ENCODE peak calls at places on chromosomes 3 and 15, in seven cellular contexts. E is HFFc6; G is body of pancreas; O is stimulated activated CD4-positive, alpha-beta T cell treated with anti-CD3 and anti-CD28 coated beads, Interleukin-12 subunit alpha, Interleukin-12 subunit beta, amount 100 ng/mL, for 4 hours; U is H4; K is T-helper 17 cell; S is GDM1. Y is an unnamed sample.

GRCh38 chr15:99436472-99437314 is 129.1 kb upstream of the MEF2A start:
- DNase-seq in E (no peak), G (no peak), K (no peak), U (no peak), O (no peak), S (no peak), Y (no peak)

GRCh38 chr3:112512320-112512719 is 13.0 kb upstream of the BTLA start:
- DNase-seq in S (no peak), E (no peak), U (no peak), G (no peak), K (no peak), O (no peak), Y (no peak)

GRCh38 chr3:105867690-105868449 is 942 bp downstream of the CBLB start:
- DNase-seq in S (no peak), K (no peak), G (no peak), U (no peak), E (no peak), O (no peak), Y (no peak)

GRCh38 chr15:37138586-37138985 is 38.2 kb upstream of the MEIS2 start:
- DNase-seq in O (no peak), S (no peak), K (no peak), E (no peak), G (no peak), U (no peak), Y (no peak)

GRCh38 chr3:154122912-154123559 is 1.8 kb downstream of the ARHGEF26 start:
- DNase-seq in G (no peak), E (no peak), O (no peak), U (peak; percentile 16), K (no peak), S (no peak), Y (peak; percentile 16)

GRCh38 chr3:171419457-171419856 is 40.7 kb downstream of the TNIK start:
- DNase-seq in G (no peak), E (no peak), S (no peak), O (no peak), K (no peak), U (no peak), Y (no peak)

GRCh38 chr3:157175678-157176077 is 15.7 kb upstream of the CCNL1 start:
- DNase-seq in U (no peak), G (peak; percentile 36), O (peak; percentile 18), K (no peak), E (no peak), S (no peak), Y (no peak)

GRCh38 chr3:107065094-107065861 is 312.0 kb upstream of the CCDC54 start:
- DNase-seq in U (no peak), G (no peak), S (no peak), O (no peak), E (no peak), K (no peak), Y (no peak)

GRCh38 chr15:45583731-45584639 is 3.2 kb upstream of the BLOC1S6 start:
- DNase-seq in K (no peak), G (no peak), U (no peak), S (no peak), E (no peak), O (no peak), Y (no peak)

GRCh38 chr15:100831466-100831865 is 48.2 kb upstream of the ALDH1A3 start:
- DNase-seq in S (no peak), O (no peak), G (no peak), E (no peak), U (no peak), K (no peak), Y (no peak)

GRCh38 chr15:34708422-34708821 is 46.4 kb downstream of the GJD2 start:
- DNase-seq in O (no peak), S (no peak), E (peak; percentile 38), K (no peak), G (no peak), U (peak; percentile 44), Y (peak; percentile 3)

GRCh38 chr15:63169796-63170195 is 12.5 kb upstream of the RPS27L start:
- DNase-seq in K (no peak), O (no peak), U (no peak), G (no peak), E (no peak), S (no peak), Y (no peak)

GRCh38 chr3:107346559-107346958 is 30.7 kb upstream of the CCDC54 start:
- DNase-seq in G (no peak), U (no peak), K (no peak), S (peak; percentile 46), O (no peak), E (no peak), Y (no peak)

GRCh38 chr3:182508896-182509295 is 284.4 kb upstream of the ATP11B start:
- DNase-seq in S (no peak), G (no peak), O (no peak), E (no peak), U (no peak), K (no peak), Y (no peak)

GRCh38 chr15:27989428-27989827 is 109.7 kb downstream of the OCA2 start:
- DNase-seq in U (no peak), G (no peak), E (no peak), K (no peak), O (no peak), S (no peak), Y (no peak)

GRCh38 chr3:179688847-179689246 is 36.0 kb downstream of the USP13 start:
- DNase-seq in K (no peak), O (no peak), E (peak; percentile 46), U (no peak), S (no peak), G (no peak), Y (no peak)

GRCh38 chr3:120841264-120841663 is 66.7 kb upstream of the STXBP5L start:
- DNase-seq in U (no peak), E (no peak), G (no peak), K (no peak), S (no peak), O (no peak), Y (no peak)

GRCh38 chr15:37764733-37765191 is 169.7 kb upstream of the TMCO5A start:
- DNase-seq in K (no peak), O (peak; percentile 3), S (peak; percentile 65), G (peak; percentile 51), E (peak; percentile 63), U (peak; percentile 73), Y (no peak)

GRCh38 chr3:195106418-195106906 is 164.5 kb downstream of the XXYLT1 start:
- DNase-seq in K (peak; percentile 74), U (peak; percentile 57), S (peak; percentile 54), E (peak; percentile 33), O (peak; percentile 66), G (peak; percentile 54), Y (no peak)

GRCh38 chr3:23542079-23542478 is 263.7 kb upstream of the UBE2E1 start:
- DNase-seq in G (no peak), O (no peak), S (no peak), E (no peak), U (no peak), K (no peak), Y (no peak)

GRCh38 chr3:110624571-110624970 is 447.0 kb upstream of the NECTIN3 start:
- DNase-seq in K (no peak), O (no peak), U (no peak), E (no peak), G (peak; percentile 28), S (no peak), Y (no peak)

GRCh38 chr3:115217678-115218451 is 70.8 kb upstream of the ZBTB20 start:
- DNase-seq in U (peak; percentile 88), K (no peak), E (peak; percentile 67), O (no peak), G (no peak), S (no peak), Y (peak; percentile 40)

GRCh38 chr15:86555939-86556725 is 476.5 kb downstream of the AGBL1 start:
- DNase-seq in G (no peak), E (no peak), O (no peak), S (no peak), U (no peak), K (no peak), Y (no peak)

GRCh38 chr15:80780416-80781221 is 1.4 kb downstream of the CEMIP start:
- DNase-seq in G (peak; percentile 29), E (no peak), U (no peak), K (no peak), O (no peak), S (no peak), Y (no peak)